ENCODE peak calls at places on chromosomes 6 and 20, in four cellular contexts. B is neuronal stem cell; Q is keratinocyte; E is effector memory CD4-positive, alpha-beta T cell. W is an unnamed sample.

GRCh38 chr6:33633462-33634158 is 12.5 kb downstream of the ITPR3 start:
- DNase-seq in B (no peak), Q (no peak), E (peak; percentile 60), W (peak; percentile 52)

GRCh38 chr6:40116829-40117228 is 182.6 kb upstream of the MOCS1 start:
- DNase-seq in B (no peak), Q (no peak), E (no peak), W (no peak)

GRCh38 chr20:51067792-51068191 is 44.9 kb upstream of the KCNG1 start:
- DNase-seq in B (no peak), Q (no peak), E (no peak), W (no peak)

GRCh38 chr6:152816055-152816454 is 65.5 kb downstream of the VIP start:
- DNase-seq in B (no peak), Q (no peak), E (no peak), W (no peak)

GRCh38 chr6:43804550-43805223 is 34.7 kb downstream of the VEGFA start:
- DNase-seq in B (no peak), Q (no peak), E (no peak), W (no peak)

GRCh38 chr6:21359926-21360325 is 233.6 kb upstream of the SOX4 start:
- DNase-seq in B (no peak), Q (no peak), E (no peak), W (no peak)

GRCh38 chr6:50819527-50819905 is 845 bp downstream of the TFAP2B start:
- DNase-seq in B (no peak), Q (no peak), E (no peak), W (no peak)

GRCh38 chr6:111256646-111257045 is 169.3 kb downstream of the SLC16A10 start:
- DNase-seq in B (no peak), Q (no peak), E (no peak), W (no peak)

GRCh38 chr20:31587545-31588389 is 17.3 kb upstream of the ID1 start:
- DNase-seq in B (no peak), Q (no peak), E (no peak), W (no peak)

GRCh38 chr20:45912344-45912682 is 358 bp upstream of the PLTP start:
- DNase-seq in B (no peak), Q (no peak), E (no peak), W (no peak)
- H3K4me1 ChIP-seq in B (peaks cover 12% of the 10 kb centered on the region), Q (peaks cover 16% of the 10 kb centered on the region), E (peaks cover 14% of the 10 kb centered on the region), W (peaks cover 18% of the 10 kb centered on the region)

GRCh38 chr20:40705413-40705812 is 16.4 kb upstream of the MAFB start:
- DNase-seq in B (no peak), Q (no peak), E (no peak), W (no peak)

GRCh38 chr20:40704828-40705227 is 15.8 kb upstream of the MAFB start:
- DNase-seq in B (no peak), Q (no peak), E (no peak), W (no peak)

GRCh38 chr20:40698744-40699143 is 9.7 kb upstream of the MAFB start:
- DNase-seq in B (no peak), Q (no peak), E (no peak), W (no peak)

GRCh38 chr20:40703981-40704530 is 15.0 kb upstream of the MAFB start:
- DNase-seq in B (no peak), Q (no peak), E (no peak), W (no peak)

GRCh38 chr20:40702504-40702903 is 13.5 kb upstream of the MAFB start:
- DNase-seq in B (no peak), Q (no peak), E (no peak), W (no peak)
- H3K27me3 ChIP-seq in B (no peaks in the 10 kb centered on the region), Q (no peaks in the 10 kb centered on the region), E (no peaks in the 10 kb centered on the region), W (no peaks in the 10 kb centered on the region)

DNA sequence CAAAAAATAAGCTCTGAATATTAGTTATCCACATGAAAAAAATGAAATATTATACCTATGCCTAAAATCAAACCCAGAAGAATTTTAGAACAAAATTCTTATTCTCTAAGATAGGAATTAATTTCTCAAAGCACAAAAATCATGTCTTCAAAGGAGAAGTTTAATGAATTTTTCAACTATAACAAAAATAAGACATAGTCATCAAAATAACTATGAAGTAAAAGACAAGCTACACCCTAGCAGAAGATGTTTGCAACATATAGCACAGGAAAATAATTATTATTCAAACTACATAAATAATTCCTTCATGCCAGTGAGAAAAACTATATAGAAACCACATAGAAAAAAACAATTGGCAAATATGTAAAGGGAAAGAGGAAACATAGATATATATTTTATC is 1203.6 kb upstream of the GJE1 start:
- DNase-seq in B (no peak), Q (no peak), E (no peak), W (no peak)
- H3K4me1 ChIP-seq in B (no peaks in the 10 kb centered on the region), Q (no peaks in the 10 kb centered on the region), E (no peaks in the 10 kb centered on the region), W (no peaks in the 10 kb centered on the region)

DNA sequence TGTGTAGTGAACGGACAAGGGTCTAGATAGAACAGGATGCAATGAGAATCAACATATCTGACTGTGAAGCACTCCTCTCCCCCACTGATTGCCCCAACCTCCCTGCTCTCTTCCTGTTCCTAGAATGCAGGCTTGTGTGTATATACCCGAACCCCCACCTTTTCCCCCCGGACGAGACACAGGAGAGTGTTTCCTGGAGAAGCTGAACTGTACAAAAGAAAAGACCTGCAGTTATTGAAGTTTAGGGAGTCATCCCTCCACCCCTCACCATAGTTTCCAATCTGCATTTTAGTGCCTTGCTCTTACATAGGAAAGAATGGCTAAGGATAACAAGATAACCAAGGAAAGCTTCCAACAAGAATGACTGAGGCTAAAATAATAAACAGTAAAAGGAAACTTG is 55.4 kb upstream of the PDE10A start:
- DNase-seq in B (no peak), Q (no peak), E (no peak), W (no peak)
- H3K27me3 ChIP-seq in B (no peaks in the 10 kb centered on the region), Q (no peaks in the 10 kb centered on the region), E (no peaks in the 10 kb centered on the region), W (no peaks in the 10 kb centered on the region)

GRCh38 chr6:144343736-144344428 is 58.7 kb downstream of the UTRN start:
- DNase-seq in B (no peak), Q (no peak), E (peak; percentile 33), W (peak; percentile 80)
- H3K4me1 ChIP-seq in B (peaks cover 3% of the 10 kb centered on the region), Q (peaks cover 65% of the 10 kb centered on the region), E (peaks cover 41% of the 10 kb centered on the region), W (peaks cover 66% of the 10 kb centered on the region)

DNA sequence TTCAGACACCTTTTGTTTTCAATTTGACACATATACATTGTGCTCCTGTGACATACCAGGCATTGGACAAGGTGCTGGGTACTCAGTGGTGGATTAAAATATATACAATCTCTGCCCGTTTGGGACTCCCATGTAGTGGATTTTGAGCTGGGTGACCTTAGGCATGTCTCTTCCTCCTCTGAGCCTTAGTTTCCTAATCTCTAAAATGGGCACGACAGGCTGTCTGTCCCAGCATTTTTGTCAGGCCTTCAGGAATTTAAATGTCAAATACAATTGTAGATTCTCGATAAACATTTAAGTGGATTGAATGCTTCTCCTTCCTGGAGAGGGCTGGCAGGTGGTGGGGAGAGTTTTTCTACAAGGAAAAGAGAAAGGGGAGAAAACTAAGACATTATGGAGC is 22.6 kb downstream of the CDH22 start:
- DNase-seq in B (no peak), Q (no peak), E (no peak), W (no peak)
- H3K27me3 ChIP-seq in B (no peaks in the 10 kb centered on the region), Q (peaks cover 25% of the 10 kb centered on the region), E (no peaks in the 10 kb centered on the region), W (peaks cover 5% of the 10 kb centered on the region)

DNA sequence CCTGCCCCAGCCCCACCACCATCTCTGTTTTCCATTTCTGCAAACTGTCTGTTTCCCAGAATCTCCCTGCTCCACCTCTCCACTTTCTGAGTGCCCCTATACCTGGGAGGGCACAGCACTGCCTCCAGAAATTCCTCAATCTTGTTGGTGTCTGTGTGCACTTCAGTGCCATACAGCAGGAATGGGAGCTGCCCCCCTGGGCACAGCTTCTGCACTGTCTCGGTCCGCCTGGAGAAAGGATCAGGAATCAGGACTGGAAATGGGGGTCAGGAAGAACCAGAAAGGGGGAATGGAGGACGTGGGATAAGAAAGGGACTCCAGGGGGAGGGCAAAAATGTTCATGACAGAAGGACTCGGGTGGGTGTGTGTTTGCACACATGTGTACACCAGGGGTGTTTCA is 2.6 kb downstream of the CLIC1 start:
- DNase-seq in B (no peak), Q (no peak), E (no peak), W (no peak)
- H3K4me1 ChIP-seq in B (peaks cover 39% of the 10 kb centered on the region), Q (peaks cover 45% of the 10 kb centered on the region), E (peaks cover 50% of the 10 kb centered on the region), W (peaks cover 61% of the 10 kb centered on the region)

GRCh38 chr20:46199198-46199597 is 81.1 kb downstream of the CD40 start:
- DNase-seq in B (peak; percentile 43), Q (no peak), E (peak; percentile 14), W (peak; percentile 34)

GRCh38 chr20:46202758-46203509 is 84.8 kb downstream of the CD40 start:
- DNase-seq in B (no peak), Q (no peak), E (no peak), W (no peak)

GRCh38 chr20:46203510-46203837 is 85.4 kb downstream of the CD40 start:
- DNase-seq in B (no peak), Q (no peak), E (no peak), W (no peak)

GRCh38 chr20:46204594-46205205 is 86.6 kb downstream of the CD40 start:
- DNase-seq in B (no peak), Q (no peak), E (no peak), W (peak; percentile 41)

GRCh38 chr20:46200582-46201570 is 82.8 kb downstream of the CD40 start:
- DNase-seq in B (no peak), Q (no peak), E (no peak), W (no peak)
- H3K27me3 ChIP-seq in B (no peaks in the 10 kb centered on the region), Q (peaks cover 24% of the 10 kb centered on the region), E (peaks cover 3% of the 10 kb centered on the region), W (no peaks in the 10 kb centered on the region)

GRCh38 chr20:17940447-17940971 is 28.1 kb downstream of the SNX5 start:
- DNase-seq in B (no peak), Q (no peak), E (no peak), W (no peak)
- H3K4me1 ChIP-seq in B (peaks cover 11% of the 10 kb centered on the region), Q (no peaks in the 10 kb centered on the region), E (peaks cover 6% of the 10 kb centered on the region), W (peaks cover 13% of the 10 kb centered on the region)

GRCh38 chr20:59673998-59674445 is 69.7 kb downstream of the PHACTR3 start:
- DNase-seq in B (no peak), Q (no peak), E (no peak), W (no peak)
- H3K27me3 ChIP-seq in B (peaks cover 2% of the 10 kb centered on the region), Q (peaks cover 13% of the 10 kb centered on the region), E (no peaks in the 10 kb centered on the region), W (no peaks in the 10 kb centered on the region)

W was measured in CD4-positive, alpha-beta memory T cell.